ENCODE peak calls at places on chromosomes 5 and 9, in ten cellular contexts. R is iPS DF 6.9; N is neural crest cell; U is HuH-7; Y is KBM-7; V is naive thymus-derived CD4-positive, alpha-beta T cell; G is brain microvascular endothelial cell; X is cardiac fibroblast; A is PC-3; Q is Caki2. C is an unnamed sample.

GRCh38 chr5:93053825-93054224 is 527.2 kb downstream of the NR2F1-AS1 start:
- DNase-seq in A (peak; percentile 55), X (peak; percentile 68), Q (peak; percentile 3), R (no peak), Y (no peak), N (no peak), U (no peak), G (no peak), V (no peak), C (peak; percentile 50)

GRCh38 chr5:99130081-99130480 is 201.3 kb upstream of the CHD1 start:
- DNase-seq in U (no peak), X (no peak), V (no peak), G (no peak), Y (peak; percentile 26), A (no peak), Q (no peak), N (no peak), R (no peak), C (no peak)

GRCh38 chr9:99389087-99390033 is 167.3 kb downstream of the SEC61B start:
- DNase-seq in N (no peak), G (peak; percentile 25), U (no peak), A (peak; percentile 7), X (peak; percentile 26), Q (no peak), R (no peak), Y (no peak), V (no peak), C (peak; percentile 50)

GRCh38 chr9:27450752-27451151 is 73.3 kb upstream of the IFNK start:
- DNase-seq in N (no peak), R (no peak), Q (no peak), G (no peak), Y (no peak), U (no peak), X (no peak), V (no peak), A (no peak), C (no peak)

GRCh38 chr9:113516840-113517577 is 53.5 kb downstream of the RGS3 start:
- DNase-seq in A (no peak), R (no peak), N (no peak), G (no peak), V (peak; percentile 15), Y (peak; percentile 52), X (no peak), U (no peak), Q (no peak), C (no peak)

GRCh38 chr5:154779105-154779504 is 23.9 kb downstream of the LARP1 start:
- DNase-seq in A (peak; percentile 84), Q (peak; percentile 67), Y (no peak), U (peak; percentile 42), G (peak; percentile 84), V (no peak), X (peak; percentile 88), R (no peak), N (no peak), C (peak; percentile 95)

GRCh38 chr9:4375424-4376195 is 75.7 kb upstream of the GLIS3 start:
- DNase-seq in X (peak; percentile 85), R (no peak), Q (peak; percentile 8), A (peak; percentile 69), Y (no peak), N (no peak), V (no peak), G (peak; percentile 45), U (no peak), C (peak; percentile 82)

GRCh38 chr5:54249210-54250028 is 61.0 kb downstream of the ARL15 start:
- DNase-seq in X (no peak), N (no peak), Y (peak; percentile 85), U (no peak), V (peak; percentile 27), G (peak; percentile 6), A (peak; percentile 19), Q (no peak), R (no peak), C (peak; percentile 19)

GRCh38 chr5:83472508-83473343 is 1.2 kb downstream of the VCAN start:
- DNase-seq in G (no peak), X (no peak), U (peak; percentile 56), Q (no peak), Y (no peak), R (no peak), A (no peak), V (no peak), N (peak; percentile 52), C (peak; percentile 67)

GRCh38 chr9:136857606-136858412 is 5.7 kb downstream of the MAMDC4 start:
- DNase-seq in Q (no peak), V (no peak), R (no peak), G (no peak), A (no peak), N (no peak), U (no peak), Y (no peak), X (no peak), C (no peak)

GRCh38 chr5:129771058-129771838 is 23.4 kb downstream of the MINAR2 start:
- DNase-seq in A (peak; percentile 64), U (peak; percentile 26), N (peak; percentile 66), R (peak; percentile 33), G (peak; percentile 57), V (no peak), Y (peak; percentile 61), Q (peak; percentile 21), X (peak; percentile 68), C (peak; percentile 64)

GRCh38 chr9:134554750-134555655 is 86.6 kb upstream of the COL5A1 start:
- DNase-seq in G (no peak), A (no peak), Q (no peak), X (no peak), U (no peak), N (no peak), V (no peak), R (no peak), Y (no peak), C (peak; percentile 42)

GRCh38 chr5:134555223-134555790 is 29.8 kb downstream of the JADE2 start:
- DNase-seq in G (no peak), X (no peak), R (no peak), A (no peak), N (no peak), Q (no peak), Y (no peak), V (no peak), U (peak; percentile 16), C (no peak)

GRCh38 chr5:55600536-55601208 is 65.9 kb upstream of the PLPP1 start:
- DNase-seq in Q (no peak), A (peak; percentile 10), G (peak; percentile 64), N (no peak), X (peak; percentile 74), Y (peak; percentile 76), R (no peak), V (no peak), U (no peak), C (peak; percentile 52)

GRCh38 chr5:132466453-132467291 is 23.9 kb downstream of the IRF1 start:
- DNase-seq in U (no peak), G (peak; percentile 86), N (no peak), Q (no peak), V (no peak), R (no peak), Y (peak; percentile 98), X (peak; percentile 64), A (no peak), C (peak; percentile 44)

GRCh38 chr9:86176468-86176867 is 77.1 kb upstream of the GOLM1 start:
- DNase-seq in G (no peak), R (no peak), Q (no peak), Y (no peak), A (peak; percentile 38), X (no peak), U (no peak), N (no peak), V (no peak), C (no peak)

GRCh38 chr5:179209359-179210150 is 135.7 kb downstream of the ADAMTS2 start:
- DNase-seq in X (peak; percentile 75), G (peak; percentile 68), U (no peak), R (no peak), N (no peak), Y (no peak), V (no peak), Q (peak; percentile 41), A (peak; percentile 41), C (peak; percentile 82)

GRCh38 chr9:131441441-131441840 is 47.6 kb downstream of the PRRC2B start:
- DNase-seq in V (no peak), G (no peak), U (no peak), A (no peak), X (no peak), R (no peak), Y (no peak), Q (no peak), N (no peak), C (no peak)

GRCh38 chr9:108743901-108744371 is 111.8 kb downstream of the ACTL7B start:
- DNase-seq in G (no peak), Q (peak; percentile 97), V (no peak), R (no peak), U (no peak), X (no peak), N (no peak), Y (no peak), A (no peak), C (no peak)

GRCh38 chr5:159825551-159826051 is 90.7 kb upstream of the ADRA1B start:
- DNase-seq in Q (peak; percentile 88), Y (no peak), N (no peak), V (no peak), R (no peak), U (no peak), X (peak; percentile 27), G (no peak), A (peak; percentile 67), C (peak; percentile 29)

GRCh38 chr5:19885040-19885824 is 102.8 kb downstream of the CDH18 start:
- DNase-seq in N (no peak), A (no peak), U (no peak), Y (no peak), G (no peak), V (no peak), R (no peak), X (no peak), Q (no peak), C (no peak)

GRCh38 chr9:131104016-131104740 is 7.8 kb downstream of the AIF1L start:
- DNase-seq in Q (no peak), U (no peak), V (no peak), N (no peak), Y (no peak), X (no peak), R (no peak), G (no peak), A (no peak), C (no peak)

GRCh38 chr5:123717139-123717538 is 205.2 kb downstream of the CSNK1G3 start:
- DNase-seq in N (no peak), Q (no peak), R (no peak), G (peak; percentile 47), A (peak; percentile 49), V (no peak), U (no peak), X (peak; percentile 79), Y (no peak), C (peak; percentile 79)

GRCh38 chr5:137624786-137625349 is 111.0 kb downstream of the KLHL3 start:
- DNase-seq in X (no peak), Y (no peak), G (no peak), V (no peak), R (no peak), A (no peak), N (no peak), U (no peak), Q (no peak), C (no peak)

GRCh38 chr9:90864779-90865178 is 63.2 kb downstream of the SYK start:
- DNase-seq in Y (peak; percentile 42), N (no peak), G (no peak), A (no peak), R (no peak), V (no peak), X (no peak), Q (no peak), U (no peak), C (no peak)

GRCh38 chr5:103360475-103360874 is 101.9 kb downstream of the MACIR start:
- DNase-seq in G (no peak), Y (no peak), V (no peak), A (peak; percentile 51), N (no peak), R (no peak), Q (no peak), X (no peak), U (no peak), C (peak; percentile 6)

GRCh38 chr5:17001418-17001817 is 65.3 kb upstream of the MYO10 start:
- DNase-seq in X (peak; percentile 65), R (no peak), Q (no peak), Y (no peak), U (no peak), V (no peak), N (no peak), G (peak; percentile 70), A (peak; percentile 68), C (peak; percentile 71)

GRCh38 chr5:93964421-93964820 is 223.0 kb upstream of the POU5F2 start:
- DNase-seq in V (no peak), G (no peak), N (no peak), Q (no peak), A (no peak), R (no peak), X (no peak), Y (no peak), U (no peak), C (no peak)

C was measured in fibroblast of mammary gland.